ENCODE peak calls at places on chromosomes 4 and X, in eight cellular contexts. X is Panc1, Z is K562, H is lung, J is HCT116, A is body of pancreas, K is heart left ventricle, T is heart right ventricle. D is an unnamed sample. For H3K4me1, the result is how much of the 10 kb centered on the place peaks cover.

GRCh38 chrX:45806410-45807121 is 605.9 kb upstream of the DIPK2B start:
- ATAC-seq in X (peak), Z (no peak), H (peak), J (peak), A (no peak), K (no peak), T (peak), D (no peak)

GRCh38 chrX:47941423-47941822 is 62.4 kb downstream of the ZNF182 start:
- ATAC-seq in X (no peak), Z (no peak), H (no peak), J (no peak), A (no peak), K (no peak), T (no peak), D (no peak)

GRCh38 chrX:52337410-52337809 is 31.4 kb upstream of the XAGE2 start:
- ATAC-seq in X (no peak), Z (no peak), H (no peak), J (no peak), A (no peak), K (no peak), T (no peak), D (no peak)

GRCh38 chr4:98601719-98602118 is 56.7 kb downstream of the TSPAN5 start:
- ATAC-seq in X (no peak), Z (no peak), H (no peak), J (no peak), A (no peak), K (no peak), T (no peak), D (no peak)

GRCh38 chrX:34580069-34580468 is 77.0 kb downstream of the TMEM47 start:
- ATAC-seq in X (no peak), Z (no peak), H (no peak), J (no peak), A (no peak), K (no peak), T (no peak), D (no peak)

GRCh38 chrX:2395261-2395850 is 105.4 kb downstream of the DHRSX start:
- ATAC-seq in X (no peak), Z (no peak), H (no peak), J (no peak), A (no peak), K (peak), T (no peak), D (no peak)

GRCh38 chr4:57424231-57424897 is 314.2 kb upstream of the IGFBP7 start:
- ATAC-seq in X (no peak), Z (no peak), H (peak), J (no peak), A (peak), K (peak), T (no peak), D (peak)

GRCh38 chrX:20067709-20068315 is 48.9 kb downstream of the MAP7D2 start:
- ATAC-seq in X (peak), Z (peak), H (peak), J (peak), A (peak), K (peak), T (peak), D (peak)

GRCh38 chr4:37990731-37991130 is 30.5 kb downstream of the PTTG2 start:
- ATAC-seq in X (no peak), Z (no peak), H (no peak), J (no peak), A (no peak), K (no peak), T (no peak), D (no peak)

GRCh38 chr4:37989398-37990260 is 29.4 kb downstream of the PTTG2 start:
- ATAC-seq in X (no peak), Z (no peak), H (no peak), J (no peak), A (peak), K (peak), T (peak), D (peak)

GRCh38 chr4:37994569-37994968 is 34.4 kb downstream of the PTTG2 start:
- ATAC-seq in X (no peak), Z (no peak), H (no peak), J (no peak), A (no peak), K (no peak), T (no peak), D (no peak)

GRCh38 chr4:37993806-37994205 is 33.6 kb downstream of the PTTG2 start:
- ATAC-seq in X (no peak), Z (no peak), H (no peak), J (no peak), A (peak), K (no peak), T (no peak), D (no peak)

GRCh38 chr4:37991623-37992410 is 31.6 kb downstream of the PTTG2 start:
- ATAC-seq in X (no peak), Z (no peak), H (no peak), J (no peak), A (no peak), K (no peak), T (no peak), D (peak)
- H3K4me1 ChIP-seq in X (under half), Z (under half), H (under half), J (under half), A (under half), K (half or more), T (half or more), D (under half)

GRCh38 chr4:2865381-2865780 is 21.7 kb downstream of the ADD1 start:
- ATAC-seq in X (no peak), Z (no peak), H (no peak), J (no peak), A (no peak), K (no peak), T (no peak), D (no peak)
- H3K4me1 ChIP-seq in X (under half), Z (half or more), H (under half), J (under half), A (half or more), K (half or more), T (half or more), D (half or more)

GRCh38 chr4:183155450-183156184 is 56.6 kb downstream of the WWC2 start:
- ATAC-seq in X (no peak), Z (no peak), H (no peak), J (no peak), A (no peak), K (peak), T (peak), D (no peak)
- H3K4me1 ChIP-seq in X (under half), Z (under half), H (under half), J (under half), A (under half), K (under half), T (under half), D (under half)

DNA sequence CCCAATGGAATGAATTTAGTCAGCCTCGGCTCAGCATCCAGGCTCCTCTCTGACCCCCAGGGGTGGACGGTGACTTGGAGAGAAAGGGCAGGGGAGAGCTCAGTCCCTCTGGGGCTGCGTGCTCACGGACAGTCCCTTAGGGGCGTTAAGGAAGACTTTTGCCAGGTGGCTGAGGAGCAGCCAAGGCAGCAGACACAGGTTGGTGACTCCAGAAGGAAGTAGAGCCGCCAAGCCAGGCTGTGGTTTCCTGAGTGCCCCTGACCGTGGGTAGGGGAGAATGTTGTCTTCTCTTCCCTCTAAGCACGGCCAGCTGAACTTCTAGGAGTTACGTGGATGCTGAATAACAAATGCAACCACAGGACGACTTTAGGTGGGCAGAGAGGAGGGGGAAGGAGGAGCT is 91.1 kb upstream of the MTM1 start:
- ATAC-seq in X (no peak), Z (no peak), H (no peak), J (no peak), A (no peak), K (no peak), T (no peak), D (no peak)
- H3K4me1 ChIP-seq in X (under half), Z (under half), H (under half), J (under half), A (under half), K (under half), T (under half), D (under half)

GRCh38 chrX:65925592-65925991 is 114.3 kb downstream of the VSIG4 start:
- ATAC-seq in X (no peak), Z (peak), H (no peak), J (no peak), A (no peak), K (no peak), T (no peak), D (no peak)

GRCh38 chrX:65926095-65927019 is 113.5 kb downstream of the VSIG4 start:
- ATAC-seq in X (no peak), Z (peak), H (no peak), J (no peak), A (no peak), K (no peak), T (no peak), D (no peak)

GRCh38 chrX:65924938-65925507 is 114.9 kb downstream of the VSIG4 start:
- ATAC-seq in X (no peak), Z (peak), H (no peak), J (no peak), A (no peak), K (no peak), T (no peak), D (no peak)

GRCh38 chrX:65920620-65921019 is 119.3 kb downstream of the VSIG4 start:
- ATAC-seq in X (no peak), Z (no peak), H (no peak), J (no peak), A (no peak), K (no peak), T (no peak), D (no peak)

GRCh38 chrX:65921363-65921762 is 118.5 kb downstream of the VSIG4 start:
- ATAC-seq in X (no peak), Z (no peak), H (no peak), J (no peak), A (no peak), K (no peak), T (no peak), D (no peak)
- H3K4me1 ChIP-seq in X (under half), Z (under half), H (under half), J (under half), A (under half), K (under half), T (under half), D (under half)

DNA sequence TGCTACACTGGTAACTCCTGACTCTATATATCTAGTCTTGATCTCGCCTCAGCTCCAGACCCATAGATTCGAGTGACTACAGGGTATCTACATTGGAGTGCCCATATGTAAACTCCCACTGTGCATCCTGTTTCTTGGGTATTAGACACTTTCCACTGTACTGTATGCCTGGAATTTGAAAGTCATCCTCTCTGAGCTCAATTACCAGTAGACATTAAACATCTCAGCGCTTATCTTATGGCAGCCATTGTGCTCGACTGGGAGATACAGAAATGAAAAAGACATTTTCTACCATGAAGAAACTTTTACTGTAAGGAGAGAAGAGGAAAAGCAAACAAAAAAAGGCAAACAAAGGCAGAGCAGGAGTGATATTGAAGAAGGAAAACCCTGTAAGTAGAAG is 151.9 kb upstream of the JADE1 start:
- ATAC-seq in X (no peak), Z (peak), H (no peak), J (no peak), A (no peak), K (no peak), T (no peak), D (no peak)
- H3K4me1 ChIP-seq in X (under half), Z (under half), H (under half), J (under half), A (under half), K (under half), T (under half), D (under half)

DNA sequence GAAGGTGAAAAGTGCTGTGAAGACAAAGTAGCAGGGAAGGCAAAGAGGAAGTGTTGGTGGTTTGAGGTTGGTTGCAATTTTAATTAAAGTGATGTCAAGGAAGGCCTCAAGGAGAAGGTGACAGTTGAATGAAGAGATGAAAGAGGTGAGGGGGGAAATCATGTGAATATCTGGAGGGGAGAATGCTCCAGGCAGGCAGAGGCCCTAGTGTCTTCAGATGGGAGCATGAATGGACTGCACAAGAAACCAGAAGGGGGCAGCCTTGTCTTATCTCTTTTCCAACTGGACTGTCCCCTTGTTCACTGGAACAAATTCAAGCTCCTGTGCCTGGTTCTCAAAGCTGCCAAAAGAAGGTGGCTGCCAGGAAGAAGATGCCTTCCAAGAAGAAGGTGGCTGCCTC is 68.4 kb downstream of the MAOB start:
- ATAC-seq in X (no peak), Z (peak), H (no peak), J (peak), A (no peak), K (no peak), T (no peak), D (no peak)
- H3K4me1 ChIP-seq in X (under half), Z (under half), H (under half), J (under half), A (under half), K (under half), T (under half), D (under half)